ENCODE peak calls at places on chromosomes 1 and 21, in four cellular contexts. X is stimulated activated CD4-positive, alpha-beta T cell treated with anti-CD3 and anti-CD28 coated beads, Interleukin-1b, Interleukin-23, amount 100 ng/mL, for 24 hours; U is amniotic stem cell; S is EL. E is an unnamed sample.

GRCh38 chr1:245475116-245475515 is 320.3 kb downstream of the KIF26B start:
- DNase-seq in U (no peak), X (no peak), S (peak; percentile 31), E (peak; percentile 48)

GRCh38 chr1:64127297-64127696 is 76.1 kb upstream of the UBE2U start:
- DNase-seq in U (no peak), X (no peak), S (no peak), E (no peak)

GRCh38 chr1:19430121-19431068 is 54.9 kb downstream of the CAPZB start:
- DNase-seq in S (peak; percentile 66), X (no peak), U (no peak), E (peak; percentile 67)

GRCh38 chr1:7444362-7444761 is 326.7 kb upstream of the VAMP3 start:
- DNase-seq in U (no peak), S (no peak), X (no peak), E (no peak)

GRCh38 chr1:966603-967295 is 467 bp downstream of the PLEKHN1 start:
- DNase-seq in U (peak; percentile 29), X (peak; percentile 81), S (peak; percentile 80), E (peak; percentile 77)

GRCh38 chr1:159835366-159835765 is 8.7 kb downstream of the SLAMF8 start:
- DNase-seq in U (no peak), S (peak; percentile 25), X (no peak), E (no peak)

GRCh38 chr21:41612674-41613250 is 104.8 kb upstream of the TMPRSS2 start:
- DNase-seq in X (peak; percentile 6), U (peak; percentile 63), S (peak; percentile 96), E (peak; percentile 72)

GRCh38 chr1:60573726-60574409 is 500.3 kb upstream of the C1orf87 start:
- DNase-seq in X (no peak), U (no peak), S (peak; percentile 72), E (peak; percentile 91)

GRCh38 chr1:227924838-227925574 is 22.7 kb downstream of the WNT9A start:
- DNase-seq in X (no peak), U (no peak), S (no peak), E (no peak)

E was measured in iris pigment epithelial cell.